ENCODE peak calls at places on chromosomes 1 and 21, in seven cellular contexts. One of them, this sample, is unnamed.

GRCh38 chr1:229410692-229411433 is 23.0 kb downstream of the ACTA1 start:
- DNase-seq in EL: peak; percentile 79
- DNase-seq in left cardiac atrium: peak; percentile 75
- DNase-seq in stimulated activated CD8-positive, alpha-beta memory T cell treated with anti-CD3 and anti-CD28 coated beads, Interleukin-15, amount 100 ng/mL, for 1 hour: no peak
- DNase-seq in T-cell: no peak
- DNase-seq in MV-4-11: peak; percentile 88
- DNase-seq in NCI-H1105 treated with DMSO at 0.1 percent for 48 hours: peak; percentile 80
- DNase-seq in this sample: peak; percentile 99

GRCh38 chr1:94039514-94039870 is 81.5 kb downstream of the ABCA4 start:
- DNase-seq in EL: peak; percentile 74
- DNase-seq in left cardiac atrium: peak; percentile 72
- DNase-seq in stimulated activated CD8-positive, alpha-beta memory T cell treated with anti-CD3 and anti-CD28 coated beads, Interleukin-15, amount 100 ng/mL, for 1 hour: no peak
- DNase-seq in MV-4-11: peak; percentile 17
- DNase-seq in T-cell: peak; percentile 46
- DNase-seq in NCI-H1105 treated with DMSO at 0.1 percent for 48 hours: peak; percentile 48
- DNase-seq in this sample: peak; percentile 65

GRCh38 chr21:17727361-17727760 is 91.8 kb downstream of the C21orf91 start:
- DNase-seq in left cardiac atrium: no peak
- DNase-seq in EL: no peak
- DNase-seq in NCI-H1105 treated with DMSO at 0.1 percent for 48 hours: no peak
- DNase-seq in MV-4-11: no peak
- DNase-seq in stimulated activated CD8-positive, alpha-beta memory T cell treated with anti-CD3 and anti-CD28 coated beads, Interleukin-15, amount 100 ng/mL, for 1 hour: no peak
- DNase-seq in T-cell: no peak
- DNase-seq in this sample: no peak

GRCh38 chr1:209743145-209743482 is 12.7 kb upstream of the TRAF3IP3 start:
- DNase-seq in stimulated activated CD8-positive, alpha-beta memory T cell treated with anti-CD3 and anti-CD28 coated beads, Interleukin-15, amount 100 ng/mL, for 1 hour: no peak
- DNase-seq in MV-4-11: no peak
- DNase-seq in NCI-H1105 treated with DMSO at 0.1 percent for 48 hours: no peak
- DNase-seq in left cardiac atrium: peak; percentile 69
- DNase-seq in T-cell: no peak
- DNase-seq in EL: peak; percentile 66
- DNase-seq in this sample: peak; percentile 81

GRCh38 chr21:46555678-46556077 is 49.2 kb downstream of the S100B start:
- DNase-seq in stimulated activated CD8-positive, alpha-beta memory T cell treated with anti-CD3 and anti-CD28 coated beads, Interleukin-15, amount 100 ng/mL, for 1 hour: no peak
- DNase-seq in MV-4-11: no peak
- DNase-seq in EL: no peak
- DNase-seq in T-cell: no peak
- DNase-seq in left cardiac atrium: no peak
- DNase-seq in NCI-H1105 treated with DMSO at 0.1 percent for 48 hours: no peak
- DNase-seq in this sample: no peak

GRCh38 chr1:156439771-156440183 is 60.8 kb downstream of the MEF2D start:
- DNase-seq in left cardiac atrium: no peak
- DNase-seq in NCI-H1105 treated with DMSO at 0.1 percent for 48 hours: no peak
- DNase-seq in stimulated activated CD8-positive, alpha-beta memory T cell treated with anti-CD3 and anti-CD28 coated beads, Interleukin-15, amount 100 ng/mL, for 1 hour: no peak
- DNase-seq in MV-4-11: no peak
- DNase-seq in EL: no peak
- DNase-seq in T-cell: no peak
- DNase-seq in this sample: peak; percentile 74

GRCh38 chr21:35677298-35677841 is 383.0 kb downstream of the SETD4 start:
- DNase-seq in left cardiac atrium: no peak
- DNase-seq in stimulated activated CD8-positive, alpha-beta memory T cell treated with anti-CD3 and anti-CD28 coated beads, Interleukin-15, amount 100 ng/mL, for 1 hour: no peak
- DNase-seq in T-cell: no peak
- DNase-seq in MV-4-11: no peak
- DNase-seq in NCI-H1105 treated with DMSO at 0.1 percent for 48 hours: no peak
- DNase-seq in EL: no peak
- DNase-seq in this sample: no peak

GRCh38 chr1:90726716-90727480 is 9.8 kb upstream of the BARHL2 start:
- DNase-seq in left cardiac atrium: no peak
- DNase-seq in stimulated activated CD8-positive, alpha-beta memory T cell treated with anti-CD3 and anti-CD28 coated beads, Interleukin-15, amount 100 ng/mL, for 1 hour: no peak
- DNase-seq in T-cell: no peak
- DNase-seq in MV-4-11: no peak
- DNase-seq in NCI-H1105 treated with DMSO at 0.1 percent for 48 hours: no peak
- DNase-seq in EL: no peak
- DNase-seq in this sample: no peak

GRCh38 chr21:22711636-22712035 is 1713.4 kb downstream of the NCAM2 start:
- DNase-seq in left cardiac atrium: no peak
- DNase-seq in MV-4-11: no peak
- DNase-seq in EL: no peak
- DNase-seq in T-cell: no peak
- DNase-seq in stimulated activated CD8-positive, alpha-beta memory T cell treated with anti-CD3 and anti-CD28 coated beads, Interleukin-15, amount 100 ng/mL, for 1 hour: no peak
- DNase-seq in NCI-H1105 treated with DMSO at 0.1 percent for 48 hours: peak; percentile 64
- DNase-seq in this sample: peak; percentile 65

GRCh38 chr1:112144738-112145426 is 155.4 kb upstream of the KCND3 start:
- DNase-seq in EL: no peak
- DNase-seq in NCI-H1105 treated with DMSO at 0.1 percent for 48 hours: peak; percentile 94
- DNase-seq in stimulated activated CD8-positive, alpha-beta memory T cell treated with anti-CD3 and anti-CD28 coated beads, Interleukin-15, amount 100 ng/mL, for 1 hour: no peak
- DNase-seq in MV-4-11: no peak
- DNase-seq in left cardiac atrium: no peak
- DNase-seq in T-cell: no peak
- DNase-seq in this sample: peak; percentile 76

GRCh38 chr1:156963621-156964020 is 43.2 kb downstream of the LRRC71 start:
- DNase-seq in T-cell: peak; percentile 20
- DNase-seq in EL: no peak
- DNase-seq in stimulated activated CD8-positive, alpha-beta memory T cell treated with anti-CD3 and anti-CD28 coated beads, Interleukin-15, amount 100 ng/mL, for 1 hour: no peak
- DNase-seq in MV-4-11: peak; percentile 71
- DNase-seq in left cardiac atrium: no peak
- DNase-seq in NCI-H1105 treated with DMSO at 0.1 percent for 48 hours: no peak
- DNase-seq in this sample: peak; percentile 62

GRCh38 chr1:234533975-234534876 is 55.2 kb upstream of the TARBP1 start:
- DNase-seq in MV-4-11: no peak
- DNase-seq in stimulated activated CD8-positive, alpha-beta memory T cell treated with anti-CD3 and anti-CD28 coated beads, Interleukin-15, amount 100 ng/mL, for 1 hour: no peak
- DNase-seq in NCI-H1105 treated with DMSO at 0.1 percent for 48 hours: peak; percentile 44
- DNase-seq in left cardiac atrium: peak; percentile 96
- DNase-seq in EL: peak; percentile 86
- DNase-seq in T-cell: no peak
- DNase-seq in this sample: peak; percentile 99

GRCh38 chr1:26614655-26615411 is 81.0 kb upstream of the ARID1A start:
- DNase-seq in stimulated activated CD8-positive, alpha-beta memory T cell treated with anti-CD3 and anti-CD28 coated beads, Interleukin-15, amount 100 ng/mL, for 1 hour: no peak
- DNase-seq in NCI-H1105 treated with DMSO at 0.1 percent for 48 hours: no peak
- DNase-seq in EL: no peak
- DNase-seq in T-cell: no peak
- DNase-seq in MV-4-11: no peak
- DNase-seq in left cardiac atrium: no peak
- DNase-seq in this sample: no peak

GRCh38 chr1:211258310-211258755 is 833 bp upstream of the RCOR3 start:
- DNase-seq in EL: peak; percentile 75
- DNase-seq in stimulated activated CD8-positive, alpha-beta memory T cell treated with anti-CD3 and anti-CD28 coated beads, Interleukin-15, amount 100 ng/mL, for 1 hour: peak; percentile 25
- DNase-seq in MV-4-11: peak; percentile 54
- DNase-seq in left cardiac atrium: peak; percentile 87
- DNase-seq in NCI-H1105 treated with DMSO at 0.1 percent for 48 hours: peak; percentile 84
- DNase-seq in T-cell: peak; percentile 49
- DNase-seq in this sample: peak; percentile 92

GRCh38 chr1:14756617-14757259 is 158.3 kb downstream of the KAZN start:
- DNase-seq in left cardiac atrium: no peak
- DNase-seq in stimulated activated CD8-positive, alpha-beta memory T cell treated with anti-CD3 and anti-CD28 coated beads, Interleukin-15, amount 100 ng/mL, for 1 hour: no peak
- DNase-seq in NCI-H1105 treated with DMSO at 0.1 percent for 48 hours: no peak
- DNase-seq in MV-4-11: no peak
- DNase-seq in T-cell: no peak
- DNase-seq in EL: no peak
- DNase-seq in this sample: no peak

GRCh38 chr1:164719676-164720075 is 160.7 kb downstream of the PBX1 start:
- DNase-seq in MV-4-11: no peak
- DNase-seq in T-cell: no peak
- DNase-seq in left cardiac atrium: no peak
- DNase-seq in stimulated activated CD8-positive, alpha-beta memory T cell treated with anti-CD3 and anti-CD28 coated beads, Interleukin-15, amount 100 ng/mL, for 1 hour: no peak
- DNase-seq in NCI-H1105 treated with DMSO at 0.1 percent for 48 hours: peak; percentile 16
- DNase-seq in EL: no peak
- DNase-seq in this sample: peak; percentile 54

GRCh38 chr1:183905497-183905896 is 100.6 kb downstream of the RGL1 start:
- DNase-seq in stimulated activated CD8-positive, alpha-beta memory T cell treated with anti-CD3 and anti-CD28 coated beads, Interleukin-15, amount 100 ng/mL, for 1 hour: no peak
- DNase-seq in MV-4-11: no peak
- DNase-seq in EL: no peak
- DNase-seq in left cardiac atrium: no peak
- DNase-seq in NCI-H1105 treated with DMSO at 0.1 percent for 48 hours: no peak
- DNase-seq in T-cell: no peak
- DNase-seq in this sample: no peak

GRCh38 chr1:15410884-15411245 is 1.2 kb downstream of the EFHD2 start:
- DNase-seq in MV-4-11: no peak
- DNase-seq in T-cell: no peak
- DNase-seq in EL: no peak
- DNase-seq in left cardiac atrium: no peak
- DNase-seq in NCI-H1105 treated with DMSO at 0.1 percent for 48 hours: no peak
- DNase-seq in stimulated activated CD8-positive, alpha-beta memory T cell treated with anti-CD3 and anti-CD28 coated beads, Interleukin-15, amount 100 ng/mL, for 1 hour: no peak
- DNase-seq in this sample: no peak

GRCh38 chr1:191155178-191155577 is 677.5 kb upstream of the BRINP3 start:
- DNase-seq in NCI-H1105 treated with DMSO at 0.1 percent for 48 hours: no peak
- DNase-seq in T-cell: no peak
- DNase-seq in MV-4-11: no peak
- DNase-seq in stimulated activated CD8-positive, alpha-beta memory T cell treated with anti-CD3 and anti-CD28 coated beads, Interleukin-15, amount 100 ng/mL, for 1 hour: no peak
- DNase-seq in left cardiac atrium: no peak
- DNase-seq in EL: no peak
- DNase-seq in this sample: no peak

GRCh38 chr1:17507916-17508315 is 31.6 kb upstream of the ARHGEF10L start:
- DNase-seq in stimulated activated CD8-positive, alpha-beta memory T cell treated with anti-CD3 and anti-CD28 coated beads, Interleukin-15, amount 100 ng/mL, for 1 hour: no peak
- DNase-seq in left cardiac atrium: no peak
- DNase-seq in EL: no peak
- DNase-seq in MV-4-11: no peak
- DNase-seq in T-cell: no peak
- DNase-seq in NCI-H1105 treated with DMSO at 0.1 percent for 48 hours: no peak
- DNase-seq in this sample: no peak

This sample was measured in NCI-H69.